ENCODE peak calls at places on chromosome 6, in seven cellular contexts. B, R, I, C, Q, S and W are unnamed samples.

GRCh38 chr6:52640916-52641315 is 30.0 kb upstream of the TMEM14A start:
- DNase-seq in B (no peak), R (no peak), I (no peak), C (no peak), Q (no peak), S (no peak), W (no peak)

GRCh38 chr6:34657307-34657978 is 39.1 kb downstream of the ILRUN start:
- DNase-seq in B (no peak), R (peak), I (no peak), C (no peak), Q (no peak), S (no peak), W (no peak)

GRCh38 chr6:88301888-88302768 is 136.0 kb upstream of the CNR1 start:
- DNase-seq in B (no peak), R (peak), I (no peak), C (no peak), Q (no peak), S (no peak), W (no peak)

GRCh38 chr6:16345449-16346330 is 107.3 kb downstream of the GMPR start:
- DNase-seq in B (no peak), R (peak), I (no peak), C (no peak), Q (no peak), S (no peak), W (no peak)

GRCh38 chr6:39075010-39075738 is 26.6 kb downstream of the GLP1R start:
- DNase-seq in B (no peak), R (no peak), I (no peak), C (no peak), Q (no peak), S (no peak), W (peak)

GRCh38 chr6:160111812-160112211 is 9.8 kb upstream of the SLC22A1 start:
- DNase-seq in B (no peak), R (no peak), I (no peak), C (no peak), Q (no peak), S (no peak), W (no peak)

GRCh38 chr6:79536615-79536968 is 638 bp downstream of the LCA5 start:
- DNase-seq in B (peak), R (peak), I (peak), C (no peak), Q (peak), S (no peak), W (no peak)

GRCh38 chr6:10373642-10374359 is 41.1 kb downstream of the TFAP2A start:
- DNase-seq in B (no peak), R (peak), I (no peak), C (no peak), Q (no peak), S (no peak), W (no peak)

GRCh38 chr6:21138359-21139094 is 455.0 kb upstream of the SOX4 start:
- DNase-seq in B (no peak), R (peak), I (no peak), C (no peak), Q (no peak), S (no peak), W (no peak)

GRCh38 chr6:57021086-57021720 is 25.3 kb upstream of the KIAA1586 start:
- DNase-seq in B (no peak), R (peak), I (no peak), C (no peak), Q (no peak), S (peak), W (no peak)

GRCh38 chr6:146914563-146915483 is 289.4 kb upstream of the STXBP5 start:
- DNase-seq in B (no peak), R (peak), I (no peak), C (no peak), Q (no peak), S (peak), W (no peak)

GRCh38 chr6:57162516-57162915 is 9.6 kb upstream of the BAG2 start:
- DNase-seq in B (no peak), R (no peak), I (no peak), C (no peak), Q (no peak), S (no peak), W (no peak)

GRCh38 chr6:170041526-170041925 is 249.4 kb downstream of the DLL1 start:
- DNase-seq in B (no peak), R (no peak), I (no peak), C (no peak), Q (no peak), S (no peak), W (no peak)

GRCh38 chr6:108452725-108453195 is 108.0 kb upstream of the FOXO3 start:
- DNase-seq in B (no peak), R (peak), I (no peak), C (no peak), Q (no peak), S (no peak), W (no peak)

GRCh38 chr6:99177736-99178135 is 171.7 kb downstream of the FAXC start:
- DNase-seq in B (no peak), R (no peak), I (no peak), C (no peak), Q (no peak), S (no peak), W (no peak)

GRCh38 chr6:146543940-146544661 is 468 bp downstream of the RAB32 start:
- DNase-seq in B (peak), R (peak), I (peak), C (peak), Q (peak), S (no peak), W (no peak)

GRCh38 chr6:108914235-108915022 is 66.2 kb downstream of the ARMC2 start:
- DNase-seq in B (no peak), R (peak), I (no peak), C (no peak), Q (no peak), S (peak), W (peak)

GRCh38 chr6:87518453-87518852 is 45.7 kb downstream of the SLC35A1 start:
- DNase-seq in B (no peak), R (no peak), I (no peak), C (no peak), Q (no peak), S (no peak), W (no peak)

GRCh38 chr6:21999012-21999528 is 297.8 kb downstream of the PRL start:
- DNase-seq in B (no peak), R (peak), I (no peak), C (no peak), Q (no peak), S (no peak), W (no peak)

GRCh38 chr6:121393711-121394110 is 41.7 kb upstream of the GJA1 start:
- DNase-seq in B (no peak), R (no peak), I (no peak), C (no peak), Q (no peak), S (no peak), W (no peak)

GRCh38 chr6:80319286-80319685 is 212.8 kb downstream of the BCKDHB start:
- DNase-seq in B (no peak), R (no peak), I (no peak), C (no peak), Q (no peak), S (no peak), W (no peak)

GRCh38 chr6:108798672-108799355 is 49.4 kb upstream of the ARMC2 start:
- DNase-seq in B (peak), R (peak), I (no peak), C (no peak), Q (no peak), S (no peak), W (peak)

GRCh38 chr6:151313060-151313459 is 73.3 kb downstream of the AKAP12 start:
- DNase-seq in B (no peak), R (peak), I (no peak), C (no peak), Q (no peak), S (no peak), W (no peak)

GRCh38 chr6:150987371-150987828 is 121.9 kb downstream of the MTHFD1L start:
- DNase-seq in B (no peak), R (no peak), I (no peak), C (no peak), Q (no peak), S (no peak), W (no peak)

GRCh38 chr6:89111933-89112332 is 5.9 kb downstream of the SRSF12 start:
- DNase-seq in B (no peak), R (no peak), I (no peak), C (no peak), Q (no peak), S (peak), W (no peak)

GRCh38 chr6:1377526-1378223 is 11.7 kb upstream of the FOXF2 start:
- DNase-seq in B (no peak), R (no peak), I (no peak), C (no peak), Q (no peak), S (no peak), W (no peak)

GRCh38 chr6:168851460-168852103 is 402.1 kb downstream of the THBS2 start:
- DNase-seq in B (no peak), R (peak), I (no peak), C (no peak), Q (no peak), S (no peak), W (no peak)

GRCh38 chr6:26126394-26127221 is 39.4 kb downstream of the HFE start:
- DNase-seq in B (no peak), R (no peak), I (no peak), C (no peak), Q (no peak), S (no peak), W (no peak)

GRCh38 chr6:119978274-119978889 is 628.8 kb upstream of the MAN1A1 start:
- DNase-seq in B (no peak), R (peak), I (no peak), C (no peak), Q (no peak), S (no peak), W (no peak)

GRCh38 chr6:47709160-47709559 is 10.8 kb downstream of the ADGRF4 start:
- DNase-seq in B (no peak), R (no peak), I (no peak), C (no peak), Q (no peak), S (no peak), W (no peak)

GRCh38 chr6:10465633-10466499 is 51.0 kb upstream of the TFAP2A start:
- DNase-seq in B (no peak), R (peak), I (no peak), C (peak), Q (no peak), S (peak), W (no peak)

GRCh38 chr6:131134950-131135243 is 370 bp upstream of the AKAP7 start:
- DNase-seq in B (no peak), R (no peak), I (no peak), C (no peak), Q (no peak), S (no peak), W (no peak)

GRCh38 chr6:169669889-169670288 is 31.9 kb downstream of the WDR27 start:
- DNase-seq in B (no peak), R (peak), I (no peak), C (no peak), Q (no peak), S (no peak), W (no peak)

DNA sequence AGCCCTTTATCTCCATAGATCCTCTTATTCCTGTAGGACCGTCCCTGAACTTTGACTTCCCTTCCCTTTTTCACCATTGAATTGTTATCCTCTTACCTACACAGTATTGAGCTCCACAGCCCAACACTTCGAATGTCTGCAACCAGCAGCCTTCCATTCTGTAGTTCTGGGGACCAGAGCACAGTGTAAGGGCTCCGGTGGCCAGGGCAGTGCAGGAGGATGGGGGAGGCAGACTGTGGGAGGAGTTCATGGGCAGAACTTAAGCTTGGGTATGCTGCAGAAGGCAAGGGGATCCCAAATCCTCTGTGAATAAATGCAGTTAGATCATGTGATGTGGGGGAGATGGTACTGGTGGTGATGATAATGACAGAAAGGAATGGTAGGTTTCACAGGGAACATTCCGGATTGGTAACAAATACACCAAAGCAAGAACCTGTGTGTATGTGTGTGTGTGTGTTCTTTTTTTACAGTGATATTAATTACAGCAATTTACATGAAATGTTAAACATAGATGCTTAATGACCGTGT is 26.5 kb upstream of the CNKSR3 start:
- DNase-seq in B (no peak), R (no peak), I (no peak), C (no peak), Q (no peak), S (no peak), W (no peak)
- TF ChIP-seq CTCF in B (no peak), R (no peak), I (no peak), C (no peak), Q (no peak), S (no peak), W (no peak)

GRCh38 chr6:100506651-100507050 is 41.9 kb upstream of the SIM1 start:
- DNase-seq in B (no peak), R (peak), I (no peak), C (no peak), Q (no peak), S (no peak), W (no peak)

GRCh38 chr6:100503043-100503442 is 38.3 kb upstream of the SIM1 start:
- DNase-seq in B (no peak), R (no peak), I (no peak), C (no peak), Q (no peak), S (no peak), W (no peak)

GRCh38 chr6:100509101-100509500 is 44.4 kb upstream of the SIM1 start:
- DNase-seq in B (no peak), R (no peak), I (no peak), C (no peak), Q (no peak), S (no peak), W (no peak)

DNA sequence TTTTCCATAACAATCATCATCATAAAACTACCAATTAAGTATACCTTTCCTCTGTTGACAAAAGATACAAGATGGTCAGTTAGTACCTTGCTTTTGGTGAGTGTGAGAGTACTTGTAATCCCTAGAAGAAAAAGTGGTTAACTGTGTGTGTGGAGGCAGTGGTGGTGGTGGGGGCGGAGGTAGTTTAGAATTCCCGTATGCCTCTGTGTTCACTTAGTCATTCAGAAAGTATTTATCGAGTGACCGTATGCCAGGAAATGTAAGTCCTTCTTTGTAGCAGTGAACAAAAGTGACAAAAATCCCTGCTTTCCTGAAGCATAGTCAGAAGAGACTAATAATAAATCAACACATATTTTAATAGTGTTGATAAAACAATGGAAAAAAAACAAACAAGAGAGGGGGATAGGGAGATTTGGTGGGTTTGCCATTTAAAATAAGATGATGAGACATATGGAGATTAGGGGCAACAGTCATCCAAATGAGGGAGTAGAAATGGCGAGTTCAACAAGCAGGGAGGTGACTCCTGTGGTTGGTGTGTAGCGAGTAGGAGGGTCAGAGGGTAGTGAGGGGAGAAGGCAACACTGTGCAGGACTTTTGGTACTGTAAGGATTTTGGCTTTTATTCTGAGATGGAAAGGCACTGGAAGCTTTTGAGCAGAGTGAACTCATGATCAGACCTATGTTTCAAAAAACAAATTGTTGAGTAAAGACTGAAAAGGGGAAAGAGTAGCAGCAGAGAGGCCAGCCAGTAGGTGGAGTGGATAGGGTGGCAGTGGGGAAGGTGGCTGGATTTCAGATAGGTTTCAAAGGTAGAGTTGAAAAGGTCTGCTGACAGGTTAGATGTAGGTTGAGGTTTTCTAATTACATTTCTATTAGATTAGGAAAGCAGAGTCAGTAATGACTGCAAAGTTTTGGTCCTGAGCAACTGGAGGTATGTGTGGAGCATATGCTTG is 40.3 kb upstream of the SIM1 start:
- DNase-seq in B (no peak), R (peak), I (no peak), C (no peak), Q (no peak), S (peak), W (no peak)
- TF ChIP-seq CTCF in B (no peak), R (no peak), I (no peak), C (no peak), Q (no peak), S (no peak), W (no peak)

GRCh38 chr6:24252215-24252614 is 105.6 kb downstream of the DCDC2 start:
- DNase-seq in B (no peak), R (no peak), I (no peak), C (no peak), Q (no peak), S (no peak), W (no peak)

GRCh38 chr6:24251339-24251738 is 106.5 kb downstream of the DCDC2 start:
- DNase-seq in B (no peak), R (no peak), I (no peak), C (no peak), Q (no peak), S (no peak), W (no peak)

GRCh38 chr6:24253360-24253759 is 104.5 kb downstream of the DCDC2 start:
- DNase-seq in B (no peak), R (no peak), I (no peak), C (no peak), Q (no peak), S (no peak), W (no peak)

GRCh38 chr6:24255676-24256075 is 102.2 kb downstream of the DCDC2 start:
- DNase-seq in B (no peak), R (no peak), I (no peak), C (no peak), Q (no peak), S (no peak), W (no peak)

DNA sequence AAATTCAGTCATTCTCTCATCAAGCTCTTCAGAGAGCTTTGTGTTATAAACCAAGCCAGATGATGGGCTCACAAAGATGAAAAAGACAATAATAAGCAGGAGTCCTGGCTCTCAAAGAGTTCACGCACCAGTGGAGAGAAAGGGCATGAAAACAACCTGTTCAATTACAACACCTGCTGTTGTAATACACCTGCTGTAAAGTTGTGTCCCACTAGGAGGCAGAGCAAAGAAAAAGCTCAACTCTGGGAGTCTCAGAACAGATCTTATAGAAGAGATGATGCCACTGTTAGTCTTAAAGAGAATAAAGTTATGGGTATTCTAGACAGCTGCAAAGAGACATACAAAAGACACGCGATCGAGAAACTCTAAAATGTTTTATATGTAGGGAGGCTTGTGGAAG is 100.6 kb downstream of the DCDC2 start:
- DNase-seq in B (no peak), R (no peak), I (no peak), C (no peak), Q (no peak), S (peak), W (no peak)
- TF ChIP-seq CTCF in B (no peak), R (no peak), I (no peak), C (no peak), Q (no peak), S (no peak), W (no peak)

GRCh38 chr6:84197708-84198107 is 29.7 kb downstream of the CEP162 start:
- DNase-seq in B (no peak), R (no peak), I (no peak), C (no peak), Q (no peak), S (no peak), W (no peak)
- TF ChIP-seq CTCF in B (no peak), R (no peak), I (no peak), C (no peak), Q (no peak), S (no peak), W (no peak)

GRCh38 chr6:44257007-44257752 is at the start of gene SLC35B2:
- DNase-seq in B (peak), R (peak), I (peak), C (peak), Q (peak), S (no peak), W (peak)
- TF ChIP-seq CTCF in B (peak), R (peak), I (no peak), C (peak), Q (peak), S (peak), W (peak)

DNA sequence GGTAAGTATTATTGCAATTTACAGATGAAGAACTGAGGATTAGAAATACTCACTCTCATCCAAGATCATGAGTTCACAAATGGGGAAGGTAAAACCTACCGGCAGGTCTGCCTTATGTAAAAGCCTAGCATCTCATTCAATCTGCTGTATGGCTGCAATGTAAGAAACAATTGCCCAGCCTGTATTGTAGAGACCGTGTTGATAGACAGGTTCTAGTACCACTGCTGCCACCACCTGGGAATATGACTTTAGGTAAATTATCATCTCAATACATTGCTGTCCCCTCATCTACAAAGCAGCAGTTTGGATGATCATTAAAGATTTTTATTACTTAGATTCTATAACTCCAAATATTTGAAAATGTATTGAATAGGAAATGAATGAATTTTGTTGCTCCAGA is 23.3 kb upstream of the ARHGAP18 start:
- DNase-seq in B (no peak), R (no peak), I (no peak), C (no peak), Q (no peak), S (no peak), W (no peak)
- TF ChIP-seq CTCF in B (no peak), R (no peak), I (no peak), C (no peak), Q (no peak), S (peak), W (no peak)